ENCODE peak calls at places on chromosomes 4 and X, in four cellular contexts. O is uterus, S is spleen, K is foreskin fibroblast. F is an unnamed sample.

GRCh38 chr4:76523593-76523992 is 88.6 kb downstream of the SHROOM3 start:
- DNase-seq in S (no peak), K (no peak), O (no peak), F (no peak)

GRCh38 chr4:161186750-161187149 is 977.0 kb downstream of the FSTL5 start:
- DNase-seq in O (no peak), K (no peak), S (no peak), F (no peak)

GRCh38 chr4:150567070-150567469 is 14.9 kb upstream of the MAB21L2 start:
- DNase-seq in K (no peak), O (no peak), S (no peak), F (no peak)

GRCh38 chr4:72568959-72569718 is at the start of gene ADAMTS3:
- DNase-seq in S (peak), O (peak), K (peak), F (peak)

GRCh38 chr4:95546866-95547707 is 1.7 kb downstream of the UNC5C start:
- DNase-seq in O (no peak), K (no peak), S (no peak), F (no peak)

GRCh38 chr4:47373174-47373573 is 90.3 kb downstream of the COMMD8 start:
- DNase-seq in S (no peak), K (no peak), O (no peak), F (no peak)

GRCh38 chr4:150217804-150218203 is 139.6 kb downstream of the DCLK2 start:
- DNase-seq in O (no peak), K (no peak), S (no peak), F (no peak)

GRCh38 chrX:57270980-57271379 is 15.5 kb upstream of the FAAH2 start:
- DNase-seq in O (no peak), S (no peak), K (no peak), F (no peak)

GRCh38 chr4:2600878-2601277 is 64.4 kb downstream of the FAM193A start:
- DNase-seq in O (peak), K (no peak), S (no peak), F (no peak)

GRCh38 chr4:16516796-16517413 is 290.6 kb upstream of the TAPT1 start:
- DNase-seq in K (peak), O (peak), S (no peak), F (peak)

GRCh38 chr4:95835672-95836071 is 4.2 kb upstream of the PDHA2 start:
- DNase-seq in O (no peak), K (no peak), S (no peak), F (no peak)

GRCh38 chr4:186757696-186758330 is 34.2 kb upstream of the FAT1 start:
- DNase-seq in O (no peak), S (no peak), K (no peak), F (no peak)

GRCh38 chrX:142680038-142680437 is 345.7 kb upstream of the SPANXN4 start:
- DNase-seq in S (no peak), O (no peak), K (no peak), F (no peak)

GRCh38 chr4:138405439-138405838 is 163.3 kb upstream of the SLC7A11 start:
- DNase-seq in K (no peak), O (no peak), S (no peak), F (peak)

GRCh38 chr4:146330392-146330791 is 116.1 kb downstream of the REELD1 start:
- DNase-seq in K (no peak), O (no peak), S (no peak), F (no peak)

GRCh38 chr4:88062843-88063242 is 55.4 kb downstream of the PKD2 start:
- DNase-seq in K (no peak), S (no peak), O (no peak), F (no peak)

GRCh38 chr4:118904935-118905334 is 16.3 kb downstream of the SYNPO2 start:
- DNase-seq in S (no peak), K (no peak), O (peak), F (no peak)

GRCh38 chr4:173591760-173592159 is 61.7 kb upstream of the HAND2 start:
- DNase-seq in K (no peak), S (no peak), O (no peak), F (no peak)

GRCh38 chrX:50941638-50942037 is 31.1 kb downstream of the BMP15 start:
- DNase-seq in S (peak), K (no peak), O (no peak), F (no peak)

GRCh38 chr4:7807351-7807921 is 132.2 kb downstream of the AFAP1 start:
- DNase-seq in K (no peak), S (peak), O (no peak), F (peak)

GRCh38 chr4:89514811-89515210 is 207.2 kb upstream of the GPRIN3 start:
- DNase-seq in S (no peak), K (no peak), O (no peak), F (no peak)

GRCh38 chr4:128600410-128600809 is 209.1 kb upstream of the JADE1 start:
- DNase-seq in S (no peak), K (no peak), O (peak), F (no peak)

GRCh38 chrX:12978205-12979010 is 3.5 kb downstream of the TMSB4X start:
- DNase-seq in O (peak), K (peak), S (peak), F (peak)

GRCh38 chr4:30721353-30722091 is 1.4 kb downstream of the PCDH7 start:
- DNase-seq in S (no peak), O (peak), K (peak), F (peak)

GRCh38 chr4:113162089-113162488 is 112.6 kb downstream of the ANK2 start:
- DNase-seq in K (peak), O (no peak), S (no peak), F (peak)

GRCh38 chr4:26729547-26729946 is 131.1 kb upstream of the STIM2 start:
- DNase-seq in K (no peak), S (no peak), O (no peak), F (no peak)

GRCh38 chr4:183674153-183674552 is 15.1 kb downstream of the TRAPPC11 start:
- DNase-seq in S (no peak), K (no peak), O (no peak), F (no peak)

GRCh38 chr4:87030606-87031441 is 96.0 kb downstream of the AFF1 start:
- DNase-seq in K (no peak), O (no peak), S (no peak), F (peak)

DNA sequence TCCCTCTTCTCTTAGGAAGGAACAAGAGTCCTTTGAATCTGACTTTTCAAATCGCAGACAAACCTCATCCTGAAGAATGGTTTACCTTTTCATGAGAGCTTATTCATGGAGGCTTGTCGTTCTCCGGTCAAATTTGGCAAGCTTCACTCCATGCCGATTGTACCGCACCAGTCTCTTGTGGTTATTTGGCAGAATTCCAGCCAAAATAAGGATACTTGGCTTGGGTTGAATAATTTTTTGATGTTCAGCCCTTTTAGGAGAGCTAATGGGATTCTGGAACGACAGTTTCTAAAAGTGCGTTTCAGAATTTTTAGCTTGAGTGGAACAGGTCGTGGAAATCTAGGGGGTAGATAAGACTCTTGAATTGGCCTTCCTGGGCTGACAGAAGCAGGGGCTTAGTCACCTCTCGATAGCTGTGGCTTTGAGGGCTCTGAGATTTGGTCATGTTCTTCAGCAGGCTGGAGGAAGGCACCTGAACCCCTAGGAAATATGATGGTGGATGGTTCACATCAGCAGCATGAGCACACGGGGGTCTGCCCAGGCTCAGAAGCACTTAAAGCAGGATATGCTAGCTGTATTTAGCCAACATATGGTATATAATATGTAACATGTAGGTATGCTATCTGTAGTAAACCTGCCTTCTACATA is 1.5 kb downstream of the KLHL2 start:
- DNase-seq in O (no peak), K (no peak), S (no peak), F (peak)
- H3K4me3 ChIP-seq in O (peak), K (peak), S (peak), F (no peak)

DNA sequence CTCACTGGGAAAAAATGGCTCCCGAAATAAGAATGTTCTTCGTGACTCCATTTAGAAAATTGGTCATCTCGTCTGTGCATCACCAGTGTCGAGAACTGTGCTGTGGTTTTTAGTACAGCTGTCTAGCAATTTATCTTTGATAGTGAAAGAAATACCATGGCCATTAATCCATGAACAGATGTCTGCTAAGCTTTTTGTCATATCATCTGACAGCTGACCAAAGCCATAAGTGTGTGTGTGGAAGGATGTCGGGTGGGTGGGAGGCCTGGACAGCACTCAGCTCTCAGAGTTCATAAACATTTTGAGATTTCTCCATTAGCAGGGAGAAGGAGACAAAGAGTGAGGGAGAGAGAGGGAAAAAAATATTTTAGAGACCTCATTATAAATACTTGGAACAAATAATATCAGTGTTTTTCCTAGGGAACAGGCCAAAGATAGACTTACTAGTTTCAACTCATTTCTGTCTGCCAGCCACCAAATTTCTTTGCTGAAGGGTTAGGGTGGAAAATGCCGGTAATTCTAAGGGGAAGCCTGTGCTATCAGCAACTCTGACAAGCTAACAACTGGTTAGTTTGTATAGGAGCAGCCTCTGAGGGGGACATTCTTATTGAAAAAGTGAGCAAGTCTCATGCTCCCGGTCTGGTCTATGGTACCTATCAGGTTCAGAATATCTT is 41.7 kb upstream of the PDLIM3 start:
- DNase-seq in O (no peak), K (no peak), S (no peak), F (peak)
- H3K4me3 ChIP-seq in O (no peak), K (no peak), S (no peak), F (no peak)

DNA sequence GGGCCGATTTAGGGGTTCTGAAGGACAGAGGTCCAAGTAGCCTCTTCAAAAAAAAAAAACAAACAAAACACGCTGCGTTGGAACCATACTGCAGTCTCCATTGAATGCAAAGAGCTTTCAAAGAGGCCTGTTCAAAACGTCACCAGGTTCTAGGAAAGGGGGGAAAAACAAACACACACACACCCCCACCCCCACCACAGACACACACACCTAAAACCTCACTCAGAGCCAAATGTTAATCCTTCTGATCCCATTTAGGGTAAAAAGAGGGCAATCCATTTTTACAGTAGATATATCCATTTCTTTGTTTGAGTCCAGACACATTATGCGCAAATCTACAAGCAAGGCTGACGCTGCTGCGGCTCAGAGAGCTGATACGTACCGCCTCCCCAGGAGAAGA is 1.4 kb downstream of the NKRF start:
- DNase-seq in K (no peak), S (no peak), O (no peak), F (no peak)
- H3K4me3 ChIP-seq in K (peak), S (peak), O (peak), F (peak)

GRCh38 chrX:123764967-123765871 is 32.4 kb upstream of the THOC2 start:
- DNase-seq in O (peak), S (peak), K (peak), F (peak)
- H3K4me3 ChIP-seq in O (peak), S (peak), K (peak), F (peak)

GRCh38 chr4:116930329-116930728 is 155.0 kb downstream of the TRAM1L1 start:
- DNase-seq in S (no peak), K (no peak), O (no peak), F (no peak)

GRCh38 chr4:116926631-116927295 is 158.6 kb downstream of the TRAM1L1 start:
- DNase-seq in K (no peak), O (no peak), S (no peak), F (no peak)

GRCh38 chr4:116923389-116923788 is 162.0 kb downstream of the TRAM1L1 start:
- DNase-seq in S (no peak), O (no peak), K (no peak), F (no peak)

GRCh38 chr4:116925900-116926457 is 159.4 kb downstream of the TRAM1L1 start:
- DNase-seq in O (no peak), K (peak), S (peak), F (no peak)
- H3K4me3 ChIP-seq in O (no peak), K (peak), S (no peak), F (no peak)

DNA sequence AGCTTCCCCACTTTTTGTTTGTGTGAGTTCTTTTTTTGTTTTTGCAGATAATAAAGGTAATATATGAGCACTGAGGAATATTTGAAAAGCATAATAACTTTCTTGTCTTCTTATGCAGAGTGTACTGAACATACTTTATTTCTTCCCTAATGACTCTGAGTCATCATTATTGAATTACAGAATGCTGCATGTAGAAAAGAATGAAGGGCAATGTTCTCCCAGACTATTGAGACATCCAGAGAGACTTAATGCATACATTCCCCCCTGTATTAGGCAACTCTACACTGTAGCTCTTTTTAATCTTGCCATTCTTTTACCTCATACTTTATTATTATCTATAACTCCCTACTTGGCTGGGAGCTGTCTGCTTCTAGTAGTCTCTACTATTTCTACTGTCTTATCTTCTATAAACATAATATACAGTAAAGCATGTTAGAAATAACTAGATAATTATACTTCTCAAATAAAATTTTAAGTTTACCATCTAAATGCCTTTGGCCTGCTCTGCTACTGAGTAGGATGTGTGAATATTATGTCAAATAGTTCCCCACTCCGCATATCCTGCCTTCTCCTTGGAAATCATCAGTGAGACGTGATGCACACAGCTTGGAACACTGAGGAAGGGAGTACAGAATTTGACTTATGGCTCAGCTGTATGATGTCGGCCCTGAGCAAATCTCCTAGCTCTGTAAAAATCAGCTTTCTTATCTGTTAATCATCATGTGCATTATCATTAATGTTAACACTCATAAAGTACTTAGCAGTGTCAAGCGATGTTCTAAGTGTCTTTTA is 240.7 kb upstream of the ANKRD50 start:
- DNase-seq in S (no peak), K (peak), O (no peak), F (peak)
- H3K4me3 ChIP-seq in S (no peak), K (no peak), O (no peak), F (no peak)

F was measured in fibroblast of villous mesenchyme.